ENCODE peak calls at places on chromosomes 12 and 14, in seven cellular contexts. I is CD8-positive, alpha-beta T cell; V is Panc1; D is A549; H is left lung; Q is right lobe of liver; S is heart right ventricle. N is an unnamed sample.

GRCh38 chr12:47316609-47317049 is 236.9 kb upstream of the AMIGO2 start:
- ATAC-seq in H (no peak), D (peak), V (no peak), I (no peak), S (peak), Q (peak), N (peak)

GRCh38 chr12:53984901-53985357 is at the start of gene HOXC10:
- ATAC-seq in H (peak), V (peak), Q (no peak), D (peak), I (peak), S (peak), N (peak)

GRCh38 chr14:80212025-80212402 is 710 bp upstream of the DIO2 start:
- ATAC-seq in S (peak), D (peak), V (no peak), H (peak), I (no peak), Q (no peak), N (no peak)

GRCh38 chr12:93098077-93098476 is 169.0 kb upstream of the EEA1 start:
- ATAC-seq in I (peak), D (peak), Q (peak), S (peak), H (peak), V (no peak), N (no peak)

GRCh38 chr12:15580431-15580830 is 208.8 kb downstream of the EPS8 start:
- ATAC-seq in H (no peak), D (no peak), V (no peak), I (no peak), S (no peak), Q (no peak), N (no peak)

GRCh38 chr14:72401632-72402428 is 469.6 kb downstream of the RGS6 start:
- ATAC-seq in Q (no peak), I (no peak), D (no peak), H (no peak), S (no peak), V (no peak), N (no peak)

GRCh38 chr14:23433457-23433856 is 2.0 kb downstream of the MYH7 start:
- ATAC-seq in H (no peak), V (no peak), S (no peak), D (no peak), Q (no peak), I (no peak), N (no peak)

GRCh38 chr12:37547611-37548010 is 769.0 kb upstream of the ALG10B start:
- ATAC-seq in I (no peak), H (no peak), D (no peak), S (no peak), Q (no peak), V (no peak), N (no peak)

GRCh38 chr12:113039911-113040425 is 16.6 kb upstream of the DTX1 start:
- ATAC-seq in I (no peak), V (no peak), H (no peak), S (peak), D (no peak), Q (no peak), N (no peak)

GRCh38 chr14:67410313-67410712 is 1.7 kb downstream of the PLEK2 start:
- ATAC-seq in S (no peak), V (no peak), I (no peak), Q (peak), D (no peak), H (no peak), N (no peak)

GRCh38 chr14:49962616-49963015 is 69.7 kb downstream of the ARF6 start:
- ATAC-seq in I (no peak), H (peak), V (no peak), Q (no peak), S (no peak), D (no peak), N (no peak)

GRCh38 chr12:119589087-119589486 is 4.5 kb upstream of the TMEM233 start:
- ATAC-seq in D (no peak), S (peak), V (no peak), I (no peak), H (peak), Q (peak), N (peak)

GRCh38 chr12:89943461-89943860 is 234.8 kb upstream of the ATP2B1 start:
- ATAC-seq in Q (no peak), H (no peak), D (no peak), S (no peak), V (no peak), I (no peak), N (no peak)

GRCh38 chr14:85233756-85234545 is 296.0 kb upstream of the FLRT2 start:
- ATAC-seq in V (peak), D (peak), Q (no peak), H (no peak), S (no peak), I (no peak), N (no peak)

GRCh38 chr14:56514663-56515371 is 64.8 kb upstream of the TMEM260 start:
- ATAC-seq in I (no peak), V (no peak), H (no peak), S (no peak), Q (no peak), D (peak), N (no peak)

GRCh38 chr12:9957834-9958233 is 13.4 kb upstream of the CLEC12A start:
- ATAC-seq in Q (no peak), S (no peak), H (no peak), D (no peak), I (peak), V (no peak), N (no peak)

GRCh38 chr14:51428981-51429380 is 188.9 kb downstream of the TMX1 start:
- ATAC-seq in H (no peak), V (no peak), I (no peak), S (no peak), Q (no peak), D (no peak), N (no peak)
- H3K4me3 ChIP-seq in H (no peak), V (no peak), I (no peak), S (no peak), Q (no peak), D (no peak), N (no peak)

GRCh38 chr12:98954506-98954905 is 309.4 kb downstream of the APAF1 start:
- ATAC-seq in Q (no peak), H (no peak), I (no peak), V (no peak), D (no peak), S (no peak), N (no peak)

GRCh38 chr12:98951401-98951800 is 306.3 kb downstream of the APAF1 start:
- ATAC-seq in V (no peak), I (no peak), S (no peak), H (no peak), Q (no peak), D (no peak), N (no peak)

GRCh38 chr12:98955284-98955683 is 310.2 kb downstream of the APAF1 start:
- ATAC-seq in D (peak), I (no peak), V (peak), H (no peak), S (no peak), Q (no peak), N (no peak)
- TF ChIP-seq CTCF in D (peak), I (no peak), V (peak), H (no peak), S (no peak), Q (peak), N (no peak)

DNA sequence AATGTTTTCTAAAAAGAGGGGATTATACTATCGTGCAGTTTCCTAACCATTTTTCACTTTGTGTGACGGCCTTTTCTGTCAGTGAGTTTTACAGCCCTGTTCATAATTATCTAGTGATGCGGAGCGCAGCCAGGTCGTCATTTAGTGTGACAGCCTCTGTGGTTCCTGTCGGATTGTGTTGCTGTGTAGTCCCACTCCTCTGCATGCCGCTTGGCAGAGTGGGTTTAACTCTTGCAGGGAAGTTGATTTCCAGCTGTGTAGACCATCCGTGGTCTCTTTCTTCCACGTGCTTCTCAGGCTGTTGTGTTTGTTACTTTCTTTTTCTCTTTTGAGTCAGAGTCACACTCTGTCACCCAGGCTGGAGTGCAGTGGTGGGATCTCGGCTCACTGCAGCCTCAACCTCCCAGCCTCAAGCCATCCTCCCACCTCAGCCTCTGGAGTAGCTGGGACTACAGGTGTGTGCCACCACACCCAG is 8.6 kb downstream of the RAN start:
- ATAC-seq in V (no peak), S (no peak), H (no peak), I (peak), D (peak), Q (no peak), N (no peak)
- H3K4me3 ChIP-seq in V (no peak), S (peak), H (no peak), I (peak), D (no peak), Q (no peak), N (peak)

DNA sequence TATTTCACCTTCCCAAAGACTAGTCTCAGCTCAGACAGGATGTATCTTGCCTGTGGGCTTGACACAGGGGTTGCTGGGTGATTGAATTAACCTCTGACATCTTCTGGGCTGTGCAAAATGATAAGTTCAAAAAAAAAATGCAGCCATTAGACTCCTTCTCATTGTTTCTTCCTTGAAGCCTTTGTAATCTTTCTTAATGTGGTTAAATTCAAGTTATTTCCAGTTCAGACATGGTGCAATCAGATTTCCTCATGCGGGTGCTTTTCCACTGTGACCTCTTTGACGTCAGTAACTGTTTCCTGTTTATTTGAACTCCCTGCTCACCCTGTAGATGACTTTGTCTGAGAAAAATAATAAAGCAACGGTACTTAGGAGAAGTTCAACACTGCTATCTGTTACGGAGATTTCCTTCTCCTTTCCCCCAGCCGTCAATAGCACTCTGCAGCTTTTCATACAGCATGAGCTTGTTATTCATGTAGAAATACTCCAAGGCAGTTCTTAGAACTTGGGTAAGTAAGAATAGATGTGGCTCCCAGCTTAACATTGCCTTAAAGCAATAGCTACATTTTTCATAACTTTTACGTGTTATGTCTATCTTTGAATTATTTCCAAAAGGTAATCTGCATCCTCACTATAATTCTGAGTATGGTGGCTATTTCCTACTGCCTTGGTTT is 155.5 kb downstream of the PRKCH start:
- ATAC-seq in I (peak), H (peak), V (no peak), D (peak), Q (peak), S (peak), N (peak)
- TF ChIP-seq CTCF in I (no peak), H (no peak), V (no peak), D (no peak), Q (no peak), S (no peak), N (no peak)

DNA sequence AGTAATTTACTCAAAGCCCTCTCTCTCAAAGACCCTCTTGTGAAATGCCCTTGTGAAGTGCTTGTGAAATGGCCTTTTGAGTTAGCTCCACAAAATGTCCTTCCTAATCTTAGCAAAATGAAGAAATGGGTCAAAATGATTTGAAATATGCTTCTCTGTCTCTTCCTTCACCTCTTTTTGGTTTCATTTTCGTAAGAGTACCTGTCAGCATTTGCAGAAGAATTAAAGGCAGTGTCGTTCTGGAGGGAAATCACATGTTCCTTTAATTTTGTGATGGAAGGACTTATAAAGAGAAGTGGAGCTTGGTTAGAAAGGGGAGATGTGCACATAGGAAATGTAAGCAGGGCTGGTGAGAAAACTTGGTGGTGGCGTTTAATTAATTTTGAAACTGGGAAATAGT is 93.8 kb downstream of the HMGA2 start:
- ATAC-seq in S (no peak), V (no peak), H (no peak), I (no peak), D (no peak), Q (no peak), N (no peak)
- H3K4me3 ChIP-seq in S (no peak), V (no peak), H (no peak), I (no peak), D (no peak), Q (no peak), N (no peak)

GRCh38 chr12:131276501-131277185 is 322.9 kb downstream of the ADGRD1 start:
- ATAC-seq in V (no peak), H (no peak), S (no peak), Q (no peak), D (no peak), I (no peak), N (no peak)

GRCh38 chr12:131274061-131274460 is 320.4 kb downstream of the ADGRD1 start:
- ATAC-seq in Q (no peak), I (no peak), D (no peak), S (no peak), V (no peak), H (no peak), N (no peak)

GRCh38 chr12:131275824-131276223 is 322.1 kb downstream of the ADGRD1 start:
- ATAC-seq in I (no peak), S (no peak), H (no peak), V (no peak), Q (no peak), D (no peak), N (no peak)

GRCh38 chr12:131273291-131273845 is 319.7 kb downstream of the ADGRD1 start:
- ATAC-seq in I (no peak), S (no peak), V (no peak), H (no peak), Q (no peak), D (no peak), N (no peak)

DNA sequence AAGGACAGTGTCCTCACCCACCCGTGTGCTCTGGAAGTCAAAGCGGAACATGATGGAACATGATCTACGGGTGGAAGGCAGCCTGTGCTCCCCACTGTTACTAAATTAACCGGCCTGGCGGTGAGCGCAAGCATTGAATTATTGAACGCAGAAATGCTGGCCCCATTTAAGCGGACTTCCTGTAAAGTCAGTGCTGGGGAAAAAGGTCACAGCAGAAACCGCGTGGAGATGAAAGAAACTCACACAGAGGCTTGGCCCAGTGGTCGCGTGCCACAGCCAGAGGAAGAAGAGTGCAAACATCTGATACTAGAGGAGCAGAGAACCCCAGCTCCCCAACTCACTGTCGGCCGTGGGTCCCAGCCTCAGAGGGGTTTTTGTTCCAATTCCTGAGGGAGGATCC is 321.2 kb downstream of the ADGRD1 start:
- ATAC-seq in D (no peak), S (no peak), Q (no peak), V (no peak), I (no peak), H (no peak), N (no peak)
- TF ChIP-seq CTCF in D (no peak), S (no peak), Q (no peak), V (no peak), I (no peak), H (no peak), N (no peak)

DNA sequence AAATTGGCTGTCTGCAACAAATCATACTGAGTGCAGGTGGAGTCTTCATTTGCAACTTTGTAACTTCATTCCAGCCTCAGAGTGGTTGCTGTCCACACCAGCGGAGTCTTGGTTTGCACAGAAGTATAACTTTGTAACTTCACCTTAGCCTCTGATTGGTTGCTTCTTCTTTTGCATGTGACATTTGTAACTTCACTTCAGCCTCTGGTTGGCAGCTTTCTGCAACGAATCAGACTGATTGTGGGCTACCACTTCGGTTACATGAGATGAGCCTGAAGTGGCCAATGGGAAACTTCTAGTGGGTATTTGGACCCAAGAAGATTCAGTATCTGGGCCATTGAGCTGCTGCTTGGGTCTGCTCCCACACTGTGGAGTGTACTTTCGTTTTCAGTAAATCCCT is 17.8 kb downstream of the RASSF8 start:
- ATAC-seq in Q (no peak), S (no peak), I (no peak), V (peak), H (no peak), D (no peak), N (no peak)
- H3K4me3 ChIP-seq in Q (no peak), S (peak), I (no peak), V (peak), H (no peak), D (no peak), N (peak)

GRCh38 chr12:83954939-83955601 is 957.5 kb downstream of the SLC6A15 start:
- ATAC-seq in I (no peak), V (no peak), Q (no peak), S (no peak), D (no peak), H (no peak), N (no peak)
- TF ChIP-seq CTCF in I (no peak), V (no peak), Q (no peak), S (no peak), D (peak), H (no peak), N (no peak)

GRCh38 chr12:70185301-70185700 is 57.9 kb upstream of the CNOT2 start:
- ATAC-seq in D (no peak), V (no peak), Q (no peak), S (no peak), I (no peak), H (no peak), N (no peak)
- H3K4me3 ChIP-seq in D (no peak), V (no peak), Q (no peak), S (no peak), I (no peak), H (no peak), N (no peak)